ENCODE peak calls at places on chromosome 5, in ten cellular contexts. W is SJSA1, G is A673, L is spleen, F is prostate gland, S is thyroid gland, C is right cardiac atrium, T is heart right ventricle, O is PC-9, J is fibroblast of lung. R is an unnamed sample.

GRCh38 chr5:137705106-137705505 is 30.8 kb downstream of the KLHL3 start:
- DNase-seq in W (no peak), G (no peak), L (no peak), F (no peak), S (no peak), C (no peak), T (no peak), O (no peak), J (no peak), R (no peak)

GRCh38 chr5:10030219-10030831 is 219.4 kb downstream of the ATPSCKMT start:
- DNase-seq in W (peak; percentile 42), G (peak; percentile 10), L (no peak), F (no peak), S (no peak), C (no peak), T (no peak), O (no peak), J (peak; percentile 52), R (no peak)

GRCh38 chr5:176355400-176356178 is 6.0 kb downstream of the KIAA1191 start:
- DNase-seq in W (peak; percentile 60), G (no peak), L (no peak), F (no peak), S (peak; percentile 66), C (no peak), T (no peak), O (no peak), J (no peak), R (no peak)

GRCh38 chr5:157180374-157181264 is at the start of gene ITK:
- DNase-seq in W (no peak), G (no peak), L (no peak), F (no peak), S (no peak), C (no peak), T (no peak), O (no peak), J (no peak), R (no peak)

GRCh38 chr5:41636605-41637004 is 126.2 kb upstream of the PLCXD3 start:
- DNase-seq in W (no peak), G (peak; percentile 63), L (no peak), F (no peak), S (no peak), C (no peak), T (no peak), O (no peak), J (peak; percentile 12), R (no peak)

GRCh38 chr5:104793452-104794120 is 1231.0 kb upstream of the NUDT12 start:
- DNase-seq in W (no peak), G (no peak), L (no peak), F (no peak), S (no peak), C (no peak), T (no peak), O (no peak), J (no peak), R (no peak)

GRCh38 chr5:115898656-115899055 is 56.9 kb downstream of the AP3S1 start:
- DNase-seq in W (peak; percentile 86), G (no peak), L (no peak), F (no peak), S (no peak), C (no peak), T (no peak), O (no peak), J (no peak), R (no peak)

GRCh38 chr5:91025956-91026355 is 357.2 kb downstream of the ARRDC3 start:
- DNase-seq in W (no peak), G (no peak), L (no peak), F (no peak), S (no peak), C (no peak), T (no peak), O (no peak), J (no peak), R (no peak)

GRCh38 chr5:164475339-164475977 is 970.0 kb downstream of the MAT2B start:
- DNase-seq in W (no peak), G (peak; percentile 3), L (no peak), F (no peak), S (no peak), C (no peak), T (no peak), O (no peak), J (peak; percentile 57), R (no peak)

GRCh38 chr5:139297439-139298133 is 4.0 kb downstream of the MATR3 start:
- DNase-seq in W (no peak), G (no peak), L (no peak), F (no peak), S (no peak), C (no peak), T (no peak), O (no peak), J (no peak), R (no peak)

GRCh38 chr5:32710335-32710858 is 724 bp upstream of the NPR3 start:
- DNase-seq in W (no peak), G (no peak), L (no peak), F (no peak), S (peak; percentile 67), C (peak; percentile 80), T (peak; percentile 36), O (no peak), J (no peak), R (no peak)

GRCh38 chr5:157548513-157549282 is 26.9 kb downstream of the ADAM19 start:
- DNase-seq in W (peak; percentile 74), G (no peak), L (no peak), F (no peak), S (no peak), C (no peak), T (no peak), O (peak; percentile 87), J (peak; percentile 94), R (no peak)

GRCh38 chr5:135615581-135616260 is 36.9 kb upstream of the CXCL14 start:
- DNase-seq in W (no peak), G (no peak), L (no peak), F (no peak), S (no peak), C (no peak), T (no peak), O (no peak), J (no peak), R (no peak)

DNA sequence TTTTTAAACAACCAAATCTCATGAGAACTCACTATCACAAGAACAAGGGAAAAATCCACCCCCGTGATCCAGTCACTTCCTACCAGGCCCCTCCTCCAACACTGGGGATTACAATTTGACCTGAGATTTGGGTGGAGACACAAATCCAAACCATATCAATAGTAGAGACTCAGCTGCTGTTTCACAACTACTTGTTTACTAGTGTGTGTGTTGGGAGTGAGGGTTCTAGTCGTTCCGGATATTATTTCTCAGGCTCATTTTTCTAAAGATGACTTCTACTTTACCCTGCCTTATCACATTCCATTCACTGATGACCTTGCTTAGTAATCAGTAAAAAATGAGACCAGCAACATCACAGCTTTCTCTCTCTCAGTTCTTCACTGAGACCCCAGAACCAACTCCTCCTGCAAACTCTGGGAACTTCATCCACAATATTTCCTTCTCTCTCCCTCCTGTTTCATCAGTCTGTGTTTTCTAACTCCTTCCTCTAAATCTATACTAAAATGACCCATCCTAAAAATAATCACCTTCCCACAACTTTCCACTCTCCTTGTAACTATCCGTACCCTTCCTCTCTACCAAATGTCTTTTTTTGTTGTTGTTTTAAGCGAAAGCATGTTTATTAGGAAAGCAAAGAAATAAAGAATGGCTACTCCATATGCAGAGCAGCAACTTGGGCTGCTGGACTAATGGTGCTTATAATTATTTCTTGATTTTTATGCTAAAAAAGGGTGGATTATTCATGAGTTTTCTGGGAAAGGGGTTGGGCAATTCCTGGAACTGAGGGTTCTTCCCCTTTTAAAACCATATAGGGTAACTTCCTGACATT is 121.5 kb upstream of the SPRY4 start:
- DNase-seq in W (peak; percentile 89), G (peak; percentile 37), L (no peak), F (no peak), S (no peak), C (no peak), T (peak; percentile 19), O (peak; percentile 90), J (peak; percentile 89), R (no peak)
- H3K9me3 ChIP-seq in W (peaks cover 9% of the 10 kb centered on the region), G (peaks cover 14% of the 10 kb centered on the region), L (no peaks in the 10 kb centered on the region), F (no peaks in the 10 kb centered on the region), S (no peaks in the 10 kb centered on the region), C (no peaks in the 10 kb centered on the region), T (no peaks in the 10 kb centered on the region), O (peaks cover 17% of the 10 kb centered on the region), J (no peaks in the 10 kb centered on the region), R (no peaks in the 10 kb centered on the region)

GRCh38 chr5:6845856-6846255 is 132.6 kb downstream of the TENT4A start:
- DNase-seq in W (no peak), G (no peak), L (no peak), F (no peak), S (no peak), C (no peak), T (no peak), O (no peak), J (no peak), R (no peak)
- H3K9me3 ChIP-seq in W (no peaks in the 10 kb centered on the region), G (no peaks in the 10 kb centered on the region), L (no peaks in the 10 kb centered on the region), F (no peaks in the 10 kb centered on the region), S (no peaks in the 10 kb centered on the region), C (no peaks in the 10 kb centered on the region), T (no peaks in the 10 kb centered on the region), O (no peaks in the 10 kb centered on the region), J (no peaks in the 10 kb centered on the region), R (no peaks in the 10 kb centered on the region)

DNA sequence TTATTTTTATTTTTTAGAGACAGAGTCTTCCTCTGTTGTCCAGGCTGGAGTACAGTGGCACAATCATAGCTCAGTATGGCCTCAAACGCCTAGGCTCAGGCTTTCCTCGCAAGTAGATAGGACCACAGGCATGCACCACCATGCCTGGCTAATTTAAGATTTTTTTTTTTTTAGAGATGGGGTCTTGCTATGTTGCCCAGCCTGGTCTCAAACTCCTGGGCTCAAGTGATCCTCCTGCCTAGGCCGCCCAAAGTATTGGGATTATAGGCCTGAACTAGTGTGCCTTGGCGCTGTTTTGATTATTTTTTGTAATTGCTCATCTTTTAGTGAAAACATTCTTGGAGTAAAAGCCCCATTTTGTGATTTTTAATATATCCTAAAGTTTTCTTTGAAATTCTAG is 5.4 kb downstream of the YTHDC2 start:
- DNase-seq in W (no peak), G (no peak), L (no peak), F (no peak), S (no peak), C (no peak), T (no peak), O (no peak), J (no peak), R (no peak)
- H3K9me3 ChIP-seq in W (no peaks in the 10 kb centered on the region), G (no peaks in the 10 kb centered on the region), L (no peaks in the 10 kb centered on the region), F (no peaks in the 10 kb centered on the region), S (no peaks in the 10 kb centered on the region), C (no peaks in the 10 kb centered on the region), T (no peaks in the 10 kb centered on the region), O (no peaks in the 10 kb centered on the region), J (no peaks in the 10 kb centered on the region), R (no peaks in the 10 kb centered on the region)

GRCh38 chr5:178869577-178869976 is 9.8 kb downstream of the ZNF354B start:
- DNase-seq in W (no peak), G (no peak), L (no peak), F (no peak), S (no peak), C (no peak), T (no peak), O (no peak), J (peak; percentile 14), R (no peak)

GRCh38 chr5:178866946-178867345 is 7.2 kb downstream of the ZNF354B start:
- DNase-seq in W (no peak), G (no peak), L (no peak), F (no peak), S (no peak), C (no peak), T (no peak), O (no peak), J (no peak), R (no peak)

GRCh38 chr5:178872302-178872701 is 12.5 kb downstream of the ZNF354B start:
- DNase-seq in W (no peak), G (no peak), L (no peak), F (no peak), S (no peak), C (no peak), T (no peak), O (no peak), J (no peak), R (no peak)

GRCh38 chr5:178870411-178870810 is 10.7 kb downstream of the ZNF354B start:
- DNase-seq in W (no peak), G (no peak), L (no peak), F (no peak), S (no peak), C (no peak), T (no peak), O (no peak), J (no peak), R (no peak)
- H3K9me3 ChIP-seq in W (peaks cover 26% of the 10 kb centered on the region), G (peaks cover 19% of the 10 kb centered on the region), L (peaks cover 44% of the 10 kb centered on the region), F (no peaks in the 10 kb centered on the region), S (no peaks in the 10 kb centered on the region), C (no peaks in the 10 kb centered on the region), T (peaks cover 38% of the 10 kb centered on the region), O (peaks cover 29% of the 10 kb centered on the region), J (no peaks in the 10 kb centered on the region), R (peaks cover 14% of the 10 kb centered on the region)

R was measured in T-helper 17 cell.